ENCODE peak calls at places on chromosomes 16 and 17, in four cellular contexts. Y is anterior cingulate cortex, B is substantia nigra, T is adipocyte. G is an unnamed sample.
A peak's percentile ranks its signal among the peaks of the same experiment; 100 is the strongest.

GRCh38 chr16:10951016-10951415 is 6.7 kb downstream of the CLEC16A start:
- DNase-seq in Y (no peak), B (no peak), T (no peak), G (no peak)

GRCh38 chr17:38439436-38439835 is 11.2 kb downstream of the ARHGAP23 start:
- DNase-seq in Y (no peak), B (no peak), T (no peak), G (no peak)

GRCh38 chr17:8060274-8060673 is 21.4 kb downstream of the ALOX15B start:
- DNase-seq in Y (peak; percentile 47), B (no peak), T (peak; percentile 93), G (no peak)

GRCh38 chr17:60142872-60143499 is 6.8 kb upstream of the CA4 start:
- DNase-seq in Y (peak; percentile 77), B (no peak), T (peak; percentile 96), G (peak; percentile 83)

GRCh38 chr17:55730380-55730779 is 7.7 kb upstream of the TMEM100 start:
- DNase-seq in Y (no peak), B (no peak), T (peak; percentile 39), G (no peak)

GRCh38 chr17:76240461-76241204 is at the start of gene RNF157:
- DNase-seq in Y (peak; percentile 54), B (no peak), T (peak; percentile 77), G (peak; percentile 66)

GRCh38 chr17:17681744-17682292 is 560 bp downstream of the RAI1 start:
- DNase-seq in Y (no peak), B (no peak), T (peak; percentile 64), G (no peak)

GRCh38 chr16:87442581-87442966 is 50.2 kb downstream of the ZCCHC14 start:
- DNase-seq in Y (no peak), B (no peak), T (no peak), G (no peak)

GRCh38 chr17:43660816-43661493 is 767 bp downstream of the MEOX1 start:
- DNase-seq in Y (no peak), B (no peak), T (no peak), G (no peak)

GRCh38 chr16:21167360-21167759 is 8.9 kb downstream of the LDAF1 start:
- DNase-seq in Y (no peak), B (no peak), T (peak; percentile 61), G (no peak)

GRCh38 chr16:16933861-16934260 is 536.9 kb downstream of the XYLT1 start:
- DNase-seq in Y (no peak), B (no peak), T (no peak), G (no peak)

GRCh38 chr16:67664871-67665270 is 1.7 kb downstream of the ENKD1 start:
- DNase-seq in Y (no peak), B (no peak), T (no peak), G (no peak)

GRCh38 chr16:50244504-50245416 is 21.6 kb upstream of the ADCY7 start:
- DNase-seq in Y (no peak), B (no peak), T (no peak), G (no peak)

GRCh38 chr16:27816561-27816960 is 247.0 kb downstream of the GSG1L start:
- DNase-seq in Y (no peak), B (no peak), T (no peak), G (peak; percentile 63)

GRCh38 chr16:14354561-14355351 is 275.3 kb downstream of the PARN start:
- DNase-seq in Y (no peak), B (no peak), T (peak; percentile 24), G (no peak)

GRCh38 chr17:73906896-73907600 is 262.8 kb upstream of the SDK2 start:
- DNase-seq in Y (no peak), B (no peak), T (no peak), G (peak; percentile 34)

GRCh38 chr17:1107777-1108559 is 71.8 kb downstream of the ABR start:
- DNase-seq in Y (peak; percentile 57), B (no peak), T (no peak), G (no peak)

GRCh38 chr16:74852500-74852875 is 77.9 kb upstream of the FA2H start:
- DNase-seq in Y (no peak), B (no peak), T (no peak), G (no peak)

GRCh38 chr17:1643999-1644492 is 1.5 kb downstream of the SCARF1 start:
- DNase-seq in Y (no peak), B (no peak), T (no peak), G (no peak)

GRCh38 chr16:47065766-47066688 is 77.7 kb downstream of the NETO2 start:
- DNase-seq in Y (no peak), B (no peak), T (no peak), G (no peak)

GRCh38 chr17:47829870-47830269 is 1.5 kb downstream of the MRPL10 start:
- DNase-seq in Y (no peak), B (no peak), T (no peak), G (peak; percentile 2)

GRCh38 chr16:23155445-23156049 is 6.3 kb upstream of the USP31 start:
- DNase-seq in Y (no peak), B (no peak), T (no peak), G (no peak)

GRCh38 chr16:11613381-11614303 is 26.9 kb upstream of the LITAF start:
- DNase-seq in Y (peak; percentile 19), B (no peak), T (no peak), G (no peak)

GRCh38 chr16:85897384-85897783 is 1.6 kb upstream of the IRF8 start:
- DNase-seq in Y (no peak), B (no peak), T (no peak), G (no peak)

G was measured in posterior cingulate gyrus.